ENCODE peak calls at places on chromosomes 3 and 15, in nine cellular contexts. One of them, this sample, is unnamed.

GRCh38 chr15:63493451-63493850 is 10.9 kb upstream of the USP3 start:
- DNase-seq in hepatocyte: no peak
- DNase-seq in nucleus accumbens: no peak
- DNase-seq in adrenal gland: no peak
- DNase-seq in naive thymus-derived CD8-positive, alpha-beta T cell: no peak
- DNase-seq in stimulated activated naive B cell treated with anti-CD40 and anti-IgM and Interleukin-4, amounts not matched to agents 10 μg/mL and 1 μg/mL and 100 μg/mL, for 72 hours: no peak
- DNase-seq in heart left ventricle: no peak
- DNase-seq in BJ: no peak
- DNase-seq in CD8-positive, alpha-beta memory T cell: no peak
- DNase-seq in this sample: no peak

GRCh38 chr3:126208618-126209256 is 28.4 kb upstream of the ALDH1L1 start:
- DNase-seq in heart left ventricle: peak
- DNase-seq in naive thymus-derived CD8-positive, alpha-beta T cell: no peak
- DNase-seq in adrenal gland: peak
- DNase-seq in nucleus accumbens: no peak
- DNase-seq in CD8-positive, alpha-beta memory T cell: no peak
- DNase-seq in stimulated activated naive B cell treated with anti-CD40 and anti-IgM and Interleukin-4, amounts not matched to agents 10 μg/mL and 1 μg/mL and 100 μg/mL, for 72 hours: no peak
- DNase-seq in hepatocyte: peak
- DNase-seq in BJ: peak
- DNase-seq in this sample: peak

GRCh38 chr3:132788299-132788698 is 66.1 kb upstream of the NPHP3 start:
- DNase-seq in stimulated activated naive B cell treated with anti-CD40 and anti-IgM and Interleukin-4, amounts not matched to agents 10 μg/mL and 1 μg/mL and 100 μg/mL, for 72 hours: no peak
- DNase-seq in naive thymus-derived CD8-positive, alpha-beta T cell: no peak
- DNase-seq in adrenal gland: peak
- DNase-seq in nucleus accumbens: no peak
- DNase-seq in CD8-positive, alpha-beta memory T cell: no peak
- DNase-seq in heart left ventricle: peak
- DNase-seq in BJ: peak
- DNase-seq in hepatocyte: peak
- DNase-seq in this sample: no peak

GRCh38 chr3:155495387-155495786 is 201.9 kb upstream of the STRIT1 start:
- DNase-seq in CD8-positive, alpha-beta memory T cell: no peak
- DNase-seq in hepatocyte: no peak
- DNase-seq in heart left ventricle: no peak
- DNase-seq in adrenal gland: no peak
- DNase-seq in stimulated activated naive B cell treated with anti-CD40 and anti-IgM and Interleukin-4, amounts not matched to agents 10 μg/mL and 1 μg/mL and 100 μg/mL, for 72 hours: peak
- DNase-seq in nucleus accumbens: no peak
- DNase-seq in BJ: no peak
- DNase-seq in naive thymus-derived CD8-positive, alpha-beta T cell: no peak
- DNase-seq in this sample: no peak

GRCh38 chr3:131107637-131108433 is 81.2 kb downstream of the NEK11 start:
- DNase-seq in stimulated activated naive B cell treated with anti-CD40 and anti-IgM and Interleukin-4, amounts not matched to agents 10 μg/mL and 1 μg/mL and 100 μg/mL, for 72 hours: no peak
- DNase-seq in naive thymus-derived CD8-positive, alpha-beta T cell: no peak
- DNase-seq in CD8-positive, alpha-beta memory T cell: no peak
- DNase-seq in nucleus accumbens: no peak
- DNase-seq in heart left ventricle: no peak
- DNase-seq in BJ: peak
- DNase-seq in adrenal gland: no peak
- DNase-seq in hepatocyte: no peak
- DNase-seq in this sample: peak

GRCh38 chr3:170634663-170635096 is 48.8 kb upstream of the SLC7A14 start:
- DNase-seq in nucleus accumbens: no peak
- DNase-seq in CD8-positive, alpha-beta memory T cell: no peak
- DNase-seq in naive thymus-derived CD8-positive, alpha-beta T cell: no peak
- DNase-seq in BJ: no peak
- DNase-seq in heart left ventricle: no peak
- DNase-seq in stimulated activated naive B cell treated with anti-CD40 and anti-IgM and Interleukin-4, amounts not matched to agents 10 μg/mL and 1 μg/mL and 100 μg/mL, for 72 hours: peak
- DNase-seq in adrenal gland: no peak
- DNase-seq in hepatocyte: no peak
- DNase-seq in this sample: no peak

GRCh38 chr3:101676765-101677435 is at the start of gene ZBTB11:
- DNase-seq in CD8-positive, alpha-beta memory T cell: peak
- DNase-seq in adrenal gland: peak
- DNase-seq in naive thymus-derived CD8-positive, alpha-beta T cell: peak
- DNase-seq in heart left ventricle: peak
- DNase-seq in stimulated activated naive B cell treated with anti-CD40 and anti-IgM and Interleukin-4, amounts not matched to agents 10 μg/mL and 1 μg/mL and 100 μg/mL, for 72 hours: peak
- DNase-seq in hepatocyte: peak
- DNase-seq in BJ: peak
- DNase-seq in nucleus accumbens: no peak
- DNase-seq in this sample: peak

GRCh38 chr3:169116056-169116693 is 547.3 kb downstream of the MECOM start:
- DNase-seq in hepatocyte: no peak
- DNase-seq in stimulated activated naive B cell treated with anti-CD40 and anti-IgM and Interleukin-4, amounts not matched to agents 10 μg/mL and 1 μg/mL and 100 μg/mL, for 72 hours: no peak
- DNase-seq in naive thymus-derived CD8-positive, alpha-beta T cell: no peak
- DNase-seq in heart left ventricle: no peak
- DNase-seq in CD8-positive, alpha-beta memory T cell: no peak
- DNase-seq in nucleus accumbens: no peak
- DNase-seq in adrenal gland: no peak
- DNase-seq in BJ: no peak
- DNase-seq in this sample: no peak

GRCh38 chr3:156617781-156618180 is 56.6 kb upstream of the TIPARP start:
- DNase-seq in BJ: no peak
- DNase-seq in naive thymus-derived CD8-positive, alpha-beta T cell: no peak
- DNase-seq in heart left ventricle: no peak
- DNase-seq in hepatocyte: no peak
- DNase-seq in CD8-positive, alpha-beta memory T cell: no peak
- DNase-seq in nucleus accumbens: no peak
- DNase-seq in stimulated activated naive B cell treated with anti-CD40 and anti-IgM and Interleukin-4, amounts not matched to agents 10 μg/mL and 1 μg/mL and 100 μg/mL, for 72 hours: no peak
- DNase-seq in adrenal gland: no peak
- DNase-seq in this sample: no peak

GRCh38 chr3:42010530-42010929 is 48.6 kb upstream of the ULK4 start:
- DNase-seq in hepatocyte: no peak
- DNase-seq in CD8-positive, alpha-beta memory T cell: no peak
- DNase-seq in stimulated activated naive B cell treated with anti-CD40 and anti-IgM and Interleukin-4, amounts not matched to agents 10 μg/mL and 1 μg/mL and 100 μg/mL, for 72 hours: no peak
- DNase-seq in naive thymus-derived CD8-positive, alpha-beta T cell: no peak
- DNase-seq in nucleus accumbens: no peak
- DNase-seq in BJ: no peak
- DNase-seq in adrenal gland: no peak
- DNase-seq in heart left ventricle: no peak
- DNase-seq in this sample: no peak

GRCh38 chr3:73207946-73208345 is 146.5 kb downstream of the EBLN2 start:
- DNase-seq in naive thymus-derived CD8-positive, alpha-beta T cell: no peak
- DNase-seq in CD8-positive, alpha-beta memory T cell: no peak
- DNase-seq in heart left ventricle: no peak
- DNase-seq in BJ: no peak
- DNase-seq in adrenal gland: no peak
- DNase-seq in stimulated activated naive B cell treated with anti-CD40 and anti-IgM and Interleukin-4, amounts not matched to agents 10 μg/mL and 1 μg/mL and 100 μg/mL, for 72 hours: no peak
- DNase-seq in nucleus accumbens: no peak
- DNase-seq in hepatocyte: no peak
- DNase-seq in this sample: no peak

This sample was measured in A549.